ENCODE peak calls at places on chromosomes 4 and X, in ten cellular contexts. E, S, M, D, K, Z, X, N, U and Y are unnamed samples.
A peak's percentile ranks its signal among the peaks of the same experiment; 100 is the strongest.

GRCh38 chr4:113837397-113837796 is 75.9 kb upstream of the CAMK2D start:
- DNase-seq in X (no peak), D (no peak), U (no peak), N (peak; percentile 84), E (no peak), Z (no peak), S (no peak), M (no peak), K (no peak), Y (no peak)

GRCh38 chr4:13912966-13913365 is 285.4 kb upstream of the BOD1L1 start:
- DNase-seq in S (no peak), Z (no peak), D (no peak), K (no peak), M (no peak), U (no peak), X (no peak), N (no peak), E (no peak), Y (no peak)

GRCh38 chr4:111267786-111268185 is 644.9 kb upstream of the PITX2 start:
- DNase-seq in M (no peak), K (no peak), Z (no peak), U (no peak), S (no peak), N (no peak), E (no peak), X (no peak), D (no peak), Y (no peak)

GRCh38 chrX:22818061-22818460 is 181.7 kb upstream of the DDX53 start:
- DNase-seq in S (no peak), K (no peak), E (no peak), D (no peak), M (no peak), U (no peak), N (no peak), X (no peak), Z (no peak), Y (no peak)

GRCh38 chr4:101792056-101792575 is 1.6 kb downstream of the BANK1 start:
- DNase-seq in X (no peak), S (no peak), Z (no peak), E (no peak), N (no peak), D (no peak), K (no peak), M (no peak), U (no peak), Y (no peak)

GRCh38 chr4:3302164-3302785 is 9.5 kb downstream of the RGS12 start:
- DNase-seq in S (peak; percentile 67), M (peak; percentile 81), N (no peak), X (peak; percentile 79), E (peak; percentile 20), Z (peak; percentile 61), D (no peak), U (no peak), K (no peak), Y (no peak)

GRCh38 chr4:14265651-14266050 is 638.1 kb upstream of the BOD1L1 start:
- DNase-seq in K (no peak), E (no peak), N (no peak), U (no peak), M (no peak), X (no peak), S (no peak), D (no peak), Z (no peak), Y (no peak)

GRCh38 chr4:10605746-10606482 is 78.7 kb downstream of the CLNK start:
- DNase-seq in D (no peak), E (no peak), X (no peak), M (no peak), U (no peak), S (no peak), N (no peak), Z (no peak), K (no peak), Y (no peak)

DNA sequence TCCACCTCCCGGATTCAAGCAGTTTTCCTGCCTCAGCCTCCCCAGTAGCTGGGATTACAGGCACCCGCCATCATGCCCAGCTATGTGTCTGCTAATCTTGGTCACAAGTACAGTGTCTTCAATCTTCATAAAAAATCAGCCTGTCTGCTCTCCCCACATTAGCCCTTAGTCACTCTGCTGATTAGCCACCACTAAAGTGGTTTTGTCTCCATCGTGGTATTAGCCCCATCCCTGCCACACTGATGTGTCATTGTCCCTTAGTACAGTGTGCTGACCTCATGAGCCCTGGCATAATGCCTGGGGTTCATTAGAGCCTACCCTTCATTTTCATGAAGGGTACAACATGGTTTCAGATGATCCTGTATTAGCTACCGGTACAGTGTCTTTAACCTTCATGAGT is 49.9 kb downstream of the ZNF157 start:
- DNase-seq in K (no peak), X (no peak), D (no peak), N (no peak), M (no peak), Z (no peak), E (no peak), S (no peak), U (no peak), Y (no peak)
- H3K9me3 ChIP-seq in K (no peaks in the 10 kb centered on the region), X (no peaks in the 10 kb centered on the region), D (peaks cover 5% of the 10 kb centered on the region), N (no peaks in the 10 kb centered on the region), M (no peaks in the 10 kb centered on the region), Z (peaks cover 3% of the 10 kb centered on the region), E (no peaks in the 10 kb centered on the region), S (no peaks in the 10 kb centered on the region), U (no peaks in the 10 kb centered on the region), Y (peaks cover 10% of the 10 kb centered on the region)

DNA sequence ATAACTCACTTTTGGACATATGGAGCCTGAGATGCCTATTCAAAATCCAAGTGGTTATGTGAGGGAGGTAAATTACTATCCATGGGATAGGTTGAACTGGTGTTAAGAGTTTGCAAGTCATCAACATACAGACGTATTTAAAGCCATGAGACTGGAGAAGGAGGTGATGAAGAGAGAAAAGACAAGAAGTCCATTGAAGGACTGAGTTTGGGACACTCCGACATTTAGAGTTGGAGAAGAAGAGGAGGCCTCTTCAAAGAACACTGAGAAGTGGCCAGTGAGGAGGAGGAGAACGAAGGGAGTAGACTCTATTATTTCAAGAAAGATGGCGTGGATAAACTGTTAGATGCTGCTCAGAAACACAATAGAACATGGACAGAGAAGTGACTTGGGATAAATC is at the start of gene CNGA2:
- DNase-seq in K (no peak), D (no peak), N (no peak), E (no peak), X (no peak), S (no peak), M (no peak), U (no peak), Z (no peak), Y (no peak)
- H3K9me3 ChIP-seq in K (no peaks in the 10 kb centered on the region), D (no peaks in the 10 kb centered on the region), N (no peaks in the 10 kb centered on the region), E (no peaks in the 10 kb centered on the region), X (no peaks in the 10 kb centered on the region), S (no peaks in the 10 kb centered on the region), M (no peaks in the 10 kb centered on the region), U (no peaks in the 10 kb centered on the region), Z (no peaks in the 10 kb centered on the region), Y (no peaks in the 10 kb centered on the region)

GRCh38 chr4:1116837-1117236 is 3.5 kb upstream of the RNF212 start:
- DNase-seq in E (no peak), S (no peak), U (no peak), K (no peak), M (no peak), X (no peak), D (no peak), N (no peak), Z (no peak), Y (no peak)
- H3K9me3 ChIP-seq in E (no peaks in the 10 kb centered on the region), S (no peaks in the 10 kb centered on the region), U (no peaks in the 10 kb centered on the region), K (no peaks in the 10 kb centered on the region), M (no peaks in the 10 kb centered on the region), X (no peaks in the 10 kb centered on the region), D (no peaks in the 10 kb centered on the region), N (no peaks in the 10 kb centered on the region), Z (no peaks in the 10 kb centered on the region), Y (peaks cover 4% of the 10 kb centered on the region)

DNA sequence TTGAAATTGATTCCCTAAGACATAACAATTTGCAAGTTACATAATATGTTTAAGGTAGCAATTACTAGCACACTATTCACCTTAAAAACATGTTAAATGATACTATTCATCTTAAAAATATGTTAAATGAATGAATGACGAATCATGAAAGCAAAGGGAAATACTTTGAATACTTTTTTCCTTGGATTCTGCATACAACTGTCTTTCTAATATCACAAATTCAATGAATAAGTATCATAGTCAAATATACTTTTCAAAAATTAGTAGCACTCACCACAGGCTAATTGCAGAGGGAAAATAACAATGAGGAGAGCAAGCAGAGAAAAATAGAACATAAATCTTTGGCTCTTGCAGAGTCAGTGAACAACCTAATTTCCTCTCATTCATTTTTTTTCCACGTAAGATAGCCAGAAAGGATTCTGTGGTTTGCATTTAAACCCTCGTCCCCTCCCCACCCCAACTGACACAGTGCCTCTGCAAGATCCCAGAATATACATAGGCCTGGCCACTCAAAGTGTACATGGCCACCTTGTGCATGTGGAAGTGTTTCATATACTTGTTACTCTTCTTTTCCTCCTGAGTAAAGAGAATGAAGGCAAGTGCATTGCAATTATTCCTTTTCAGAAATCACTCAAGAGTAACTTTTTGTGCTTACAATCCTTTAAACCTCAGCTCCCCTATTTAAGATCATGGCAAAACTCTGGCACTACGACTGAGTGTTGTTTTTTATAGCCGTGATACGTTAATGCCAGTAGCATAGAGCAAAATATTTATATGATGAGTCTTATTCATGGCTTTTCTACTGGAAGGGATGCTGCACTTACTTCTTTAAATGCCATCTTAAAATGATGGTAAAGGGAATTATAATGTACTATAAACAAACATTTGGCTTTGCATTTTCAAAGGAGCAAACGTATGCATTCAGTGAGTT is 236.4 kb downstream of the PDGFC start:
- DNase-seq in E (no peak), Z (no peak), X (no peak), S (no peak), D (no peak), K (no peak), M (no peak), U (no peak), N (no peak), Y (no peak)
- H3K9me3 ChIP-seq in E (no peaks in the 10 kb centered on the region), Z (peaks cover 29% of the 10 kb centered on the region), X (peaks cover 19% of the 10 kb centered on the region), S (no peaks in the 10 kb centered on the region), D (peaks cover 12% of the 10 kb centered on the region), K (no peaks in the 10 kb centered on the region), M (peaks cover 19% of the 10 kb centered on the region), U (no peaks in the 10 kb centered on the region), N (no peaks in the 10 kb centered on the region), Y (peaks cover 19% of the 10 kb centered on the region)

GRCh38 chrX:555589-556220 is 74.9 kb upstream of the SHOX start:
- DNase-seq in E (no peak), U (no peak), X (no peak), Z (no peak), D (no peak), K (no peak), M (no peak), N (no peak), S (no peak), Y (no peak)
- H3K9me3 ChIP-seq in E (no peaks in the 10 kb centered on the region), U (no peaks in the 10 kb centered on the region), X (peaks cover 11% of the 10 kb centered on the region), Z (peaks cover 5% of the 10 kb centered on the region), D (no peaks in the 10 kb centered on the region), K (no peaks in the 10 kb centered on the region), M (peaks cover 4% of the 10 kb centered on the region), N (no peaks in the 10 kb centered on the region), S (no peaks in the 10 kb centered on the region), Y (no peaks in the 10 kb centered on the region)

GRCh38 chr4:28834120-28834519 is 1886.0 kb upstream of the PCDH7 start:
- DNase-seq in E (no peak), D (no peak), M (no peak), N (no peak), Z (no peak), U (no peak), K (no peak), X (no peak), S (no peak), Y (no peak)

GRCh38 chr4:28827866-28828265 is 1892.3 kb upstream of the PCDH7 start:
- DNase-seq in M (no peak), Z (no peak), D (no peak), X (no peak), S (no peak), K (no peak), N (no peak), E (no peak), U (no peak), Y (no peak)

GRCh38 chr4:28832445-28832844 is 1887.7 kb upstream of the PCDH7 start:
- DNase-seq in E (no peak), M (no peak), U (no peak), Z (no peak), D (no peak), K (no peak), N (no peak), X (no peak), S (no peak), Y (no peak)

GRCh38 chr4:28831867-28832266 is 1888.3 kb upstream of the PCDH7 start:
- DNase-seq in S (no peak), U (no peak), N (no peak), Z (no peak), M (no peak), K (no peak), D (no peak), X (no peak), E (no peak), Y (no peak)
- H3K9me3 ChIP-seq in S (no peaks in the 10 kb centered on the region), U (no peaks in the 10 kb centered on the region), N (no peaks in the 10 kb centered on the region), Z (peaks cover 4% of the 10 kb centered on the region), M (no peaks in the 10 kb centered on the region), K (no peaks in the 10 kb centered on the region), D (no peaks in the 10 kb centered on the region), X (no peaks in the 10 kb centered on the region), E (no peaks in the 10 kb centered on the region), Y (peaks cover 2% of the 10 kb centered on the region)